ENCODE peak calls at places on chromosomes 7 and 10, in six cellular contexts. One of them, this sample, is unnamed.

GRCh38 chr10:79944428-79945395 is 4.2 kb downstream of the SFTPD start:
- DNase-seq in adrenal gland: no peak
- DNase-seq in pancreas: no peak
- DNase-seq in tibial artery: no peak
- DNase-seq in left ventricle myocardium inferior: no peak
- DNase-seq in effector memory CD4-positive, alpha-beta T cell: no peak
- DNase-seq in this sample: peak; percentile 31

GRCh38 chr7:1559626-1560590 is 3.9 kb upstream of the TMEM184A start:
- DNase-seq in adrenal gland: no peak
- DNase-seq in pancreas: no peak
- DNase-seq in tibial artery: no peak
- DNase-seq in left ventricle myocardium inferior: no peak
- DNase-seq in effector memory CD4-positive, alpha-beta T cell: no peak
- DNase-seq in this sample: no peak

GRCh38 chr10:69438531-69439349 is 12.5 kb upstream of the TSPAN15 start:
- DNase-seq in adrenal gland: no peak
- DNase-seq in pancreas: no peak
- DNase-seq in tibial artery: no peak
- DNase-seq in left ventricle myocardium inferior: no peak
- DNase-seq in effector memory CD4-positive, alpha-beta T cell: no peak
- DNase-seq in this sample: no peak

GRCh38 chr10:6044060-6044459 is 18.1 kb downstream of the IL2RA start:
- DNase-seq in adrenal gland: no peak
- DNase-seq in pancreas: no peak
- DNase-seq in tibial artery: no peak
- DNase-seq in left ventricle myocardium inferior: no peak
- DNase-seq in effector memory CD4-positive, alpha-beta T cell: no peak
- DNase-seq in this sample: no peak

GRCh38 chr10:32971536-32972091 is 13.6 kb upstream of the ITGB1 start:
- DNase-seq in adrenal gland: no peak
- DNase-seq in pancreas: no peak
- DNase-seq in tibial artery: no peak
- DNase-seq in left ventricle myocardium inferior: no peak
- DNase-seq in effector memory CD4-positive, alpha-beta T cell: no peak
- DNase-seq in this sample: no peak

GRCh38 chr7:130593033-130593432 is 75.5 kb downstream of the COPG2 start:
- DNase-seq in adrenal gland: peak; percentile 38
- DNase-seq in pancreas: no peak
- DNase-seq in tibial artery: no peak
- DNase-seq in left ventricle myocardium inferior: no peak
- DNase-seq in effector memory CD4-positive, alpha-beta T cell: no peak
- DNase-seq in this sample: no peak

GRCh38 chr7:18693401-18693800 is 197.9 kb downstream of the HDAC9 start:
- DNase-seq in adrenal gland: peak; percentile 49
- DNase-seq in pancreas: no peak
- DNase-seq in tibial artery: no peak
- DNase-seq in left ventricle myocardium inferior: no peak
- DNase-seq in effector memory CD4-positive, alpha-beta T cell: no peak
- DNase-seq in this sample: no peak

GRCh38 chr10:88781206-88781605 is 21.3 kb upstream of the LIPM start:
- DNase-seq in adrenal gland: no peak
- DNase-seq in pancreas: no peak
- DNase-seq in tibial artery: no peak
- DNase-seq in left ventricle myocardium inferior: no peak
- DNase-seq in effector memory CD4-positive, alpha-beta T cell: no peak
- DNase-seq in this sample: no peak

GRCh38 chr10:58385784-58386112 is 538 bp downstream of the TFAM start:
- DNase-seq in adrenal gland: peak; percentile 19
- DNase-seq in pancreas: peak; percentile 59
- DNase-seq in tibial artery: no peak
- DNase-seq in left ventricle myocardium inferior: no peak
- DNase-seq in effector memory CD4-positive, alpha-beta T cell: no peak
- DNase-seq in this sample: peak; percentile 67

GRCh38 chr7:150793569-150794238 is 6.5 kb downstream of the TMEM176B start:
- DNase-seq in adrenal gland: no peak
- DNase-seq in pancreas: no peak
- DNase-seq in tibial artery: no peak
- DNase-seq in left ventricle myocardium inferior: no peak
- DNase-seq in effector memory CD4-positive, alpha-beta T cell: no peak
- DNase-seq in this sample: no peak

GRCh38 chr7:30363778-30364563 is 79.6 kb downstream of the ZNRF2 start:
- DNase-seq in adrenal gland: no peak
- DNase-seq in pancreas: no peak
- DNase-seq in tibial artery: no peak
- DNase-seq in left ventricle myocardium inferior: no peak
- DNase-seq in effector memory CD4-positive, alpha-beta T cell: no peak
- DNase-seq in this sample: no peak

GRCh38 chr7:158824028-158824427 is 5.3 kb downstream of the ESYT2 start:
- DNase-seq in adrenal gland: no peak
- DNase-seq in pancreas: no peak
- DNase-seq in tibial artery: no peak
- DNase-seq in left ventricle myocardium inferior: no peak
- DNase-seq in effector memory CD4-positive, alpha-beta T cell: peak; percentile 55
- DNase-seq in this sample: no peak

GRCh38 chr10:9214618-9215017 is 1160.1 kb downstream of the GATA3 start:
- DNase-seq in adrenal gland: no peak
- DNase-seq in pancreas: no peak
- DNase-seq in tibial artery: no peak
- DNase-seq in left ventricle myocardium inferior: no peak
- DNase-seq in effector memory CD4-positive, alpha-beta T cell: no peak
- DNase-seq in this sample: no peak

GRCh38 chr10:106043833-106044232 is 1120.7 kb downstream of the SORCS1 start:
- DNase-seq in adrenal gland: no peak
- DNase-seq in pancreas: no peak
- DNase-seq in tibial artery: no peak
- DNase-seq in left ventricle myocardium inferior: no peak
- DNase-seq in effector memory CD4-positive, alpha-beta T cell: no peak
- DNase-seq in this sample: no peak

GRCh38 chr10:62619409-62619730 is 185.2 kb upstream of the ADO start:
- DNase-seq in adrenal gland: no peak
- DNase-seq in pancreas: no peak
- DNase-seq in tibial artery: no peak
- DNase-seq in left ventricle myocardium inferior: no peak
- DNase-seq in effector memory CD4-positive, alpha-beta T cell: no peak
- DNase-seq in this sample: no peak

GRCh38 chr10:5959581-5960069 is 17.7 kb downstream of the IL15RA start:
- DNase-seq in adrenal gland: no peak
- DNase-seq in pancreas: peak; percentile 30
- DNase-seq in tibial artery: no peak
- DNase-seq in left ventricle myocardium inferior: no peak
- DNase-seq in effector memory CD4-positive, alpha-beta T cell: no peak
- DNase-seq in this sample: no peak

GRCh38 chr10:49272251-49273081 is 26.5 kb upstream of the C10orf71 start:
- DNase-seq in adrenal gland: no peak
- DNase-seq in pancreas: no peak
- DNase-seq in tibial artery: no peak
- DNase-seq in left ventricle myocardium inferior: peak; percentile 73
- DNase-seq in effector memory CD4-positive, alpha-beta T cell: no peak
- DNase-seq in this sample: peak; percentile 79

GRCh38 chr7:143305423-143306070 is 10.4 kb upstream of the CLCN1 start:
- DNase-seq in adrenal gland: peak; percentile 77
- DNase-seq in pancreas: peak; percentile 93
- DNase-seq in tibial artery: no peak
- DNase-seq in left ventricle myocardium inferior: peak; percentile 79
- DNase-seq in effector memory CD4-positive, alpha-beta T cell: peak; percentile 40
- DNase-seq in this sample: peak; percentile 71

GRCh38 chr10:3902054-3902808 is 117.2 kb upstream of the KLF6 start:
- DNase-seq in adrenal gland: no peak
- DNase-seq in pancreas: no peak
- DNase-seq in tibial artery: no peak
- DNase-seq in left ventricle myocardium inferior: peak; percentile 40
- DNase-seq in effector memory CD4-positive, alpha-beta T cell: peak; percentile 54
- DNase-seq in this sample: no peak

GRCh38 chr7:33748793-33749192 is 156.5 kb upstream of the BMPER start:
- DNase-seq in adrenal gland: no peak
- DNase-seq in pancreas: no peak
- DNase-seq in tibial artery: no peak
- DNase-seq in left ventricle myocardium inferior: peak; percentile 36
- DNase-seq in effector memory CD4-positive, alpha-beta T cell: no peak
- DNase-seq in this sample: no peak

GRCh38 chr7:139358541-139359365 is 941 bp upstream of the LUC7L2 start:
- DNase-seq in adrenal gland: peak; percentile 33
- DNase-seq in pancreas: no peak
- DNase-seq in tibial artery: no peak
- DNase-seq in left ventricle myocardium inferior: no peak
- DNase-seq in effector memory CD4-positive, alpha-beta T cell: peak; percentile 11
- DNase-seq in this sample: no peak

GRCh38 chr10:104640339-104641149 is 546 bp upstream of the SORCS3 start:
- DNase-seq in adrenal gland: no peak
- DNase-seq in pancreas: peak; percentile 54
- DNase-seq in tibial artery: no peak
- DNase-seq in left ventricle myocardium inferior: no peak
- DNase-seq in effector memory CD4-positive, alpha-beta T cell: no peak
- DNase-seq in this sample: no peak

GRCh38 chr10:46306550-46307184 is 19.9 kb downstream of the ANTXRL start:
- DNase-seq in adrenal gland: no peak
- DNase-seq in pancreas: peak; percentile 47
- DNase-seq in tibial artery: peak; percentile 48
- DNase-seq in left ventricle myocardium inferior: no peak
- DNase-seq in effector memory CD4-positive, alpha-beta T cell: no peak
- DNase-seq in this sample: peak; percentile 55

GRCh38 chr10:124619195-124619594 is 125.0 kb downstream of the FAM53B start:
- DNase-seq in adrenal gland: no peak
- DNase-seq in pancreas: no peak
- DNase-seq in tibial artery: no peak
- DNase-seq in left ventricle myocardium inferior: no peak
- DNase-seq in effector memory CD4-positive, alpha-beta T cell: no peak
- DNase-seq in this sample: no peak

GRCh38 chr10:128877936-128878335 is 589.1 kb upstream of the MGMT start:
- DNase-seq in adrenal gland: no peak
- DNase-seq in pancreas: no peak
- DNase-seq in tibial artery: peak; percentile 7
- DNase-seq in left ventricle myocardium inferior: no peak
- DNase-seq in effector memory CD4-positive, alpha-beta T cell: no peak
- DNase-seq in this sample: no peak

GRCh38 chr7:47782022-47782421 is 166.2 kb downstream of the PKD1L1 start:
- DNase-seq in adrenal gland: no peak
- DNase-seq in pancreas: no peak
- DNase-seq in tibial artery: no peak
- DNase-seq in left ventricle myocardium inferior: no peak
- DNase-seq in effector memory CD4-positive, alpha-beta T cell: no peak
- DNase-seq in this sample: no peak
- H3K4me1 ChIP-seq in adrenal gland: peaks cover 20% of the 10 kb centered on the region
- H3K4me1 ChIP-seq in pancreas: peaks cover 4% of the 10 kb centered on the region
- H3K4me1 ChIP-seq in tibial artery: no peaks in the 10 kb centered on the region
- H3K4me1 ChIP-seq in left ventricle myocardium inferior: peaks cover 16% of the 10 kb centered on the region
- H3K4me1 ChIP-seq in effector memory CD4-positive, alpha-beta T cell: no peaks in the 10 kb centered on the region
- H3K4me1 ChIP-seq in this sample: peaks cover 5% of the 10 kb centered on the region

GRCh38 chr10:72336259-72337038 is 18.3 kb downstream of the DNAJB12 start:
- DNase-seq in adrenal gland: no peak
- DNase-seq in pancreas: peak; percentile 82
- DNase-seq in tibial artery: no peak
- DNase-seq in left ventricle myocardium inferior: peak; percentile 17
- DNase-seq in effector memory CD4-positive, alpha-beta T cell: no peak
- DNase-seq in this sample: no peak

GRCh38 chr10:72335394-72336258 is 19.1 kb downstream of the DNAJB12 start:
- DNase-seq in adrenal gland: peak; percentile 90
- DNase-seq in pancreas: peak; percentile 73
- DNase-seq in tibial artery: peak; percentile 95
- DNase-seq in left ventricle myocardium inferior: peak; percentile 74
- DNase-seq in effector memory CD4-positive, alpha-beta T cell: no peak
- DNase-seq in this sample: peak; percentile 85

GRCh38 chr10:72337039-72337629 is 17.6 kb downstream of the DNAJB12 start:
- DNase-seq in adrenal gland: peak; percentile 95
- DNase-seq in pancreas: peak; percentile 95
- DNase-seq in tibial artery: peak; percentile 90
- DNase-seq in left ventricle myocardium inferior: peak; percentile 88
- DNase-seq in effector memory CD4-positive, alpha-beta T cell: peak; percentile 40
- DNase-seq in this sample: peak; percentile 94

GRCh38 chr10:72338180-72338579 is 16.5 kb downstream of the DNAJB12 start:
- DNase-seq in adrenal gland: no peak
- DNase-seq in pancreas: no peak
- DNase-seq in tibial artery: peak; percentile 57
- DNase-seq in left ventricle myocardium inferior: peak; percentile 14
- DNase-seq in effector memory CD4-positive, alpha-beta T cell: no peak
- DNase-seq in this sample: no peak

GRCh38 chr10:72337722-72338121 is 17.0 kb downstream of the DNAJB12 start:
- DNase-seq in adrenal gland: no peak
- DNase-seq in pancreas: no peak
- DNase-seq in tibial artery: no peak
- DNase-seq in left ventricle myocardium inferior: no peak
- DNase-seq in effector memory CD4-positive, alpha-beta T cell: no peak
- DNase-seq in this sample: no peak
- H3K4me1 ChIP-seq in adrenal gland: peaks cover 33% of the 10 kb centered on the region
- H3K4me1 ChIP-seq in pancreas: peaks cover 45% of the 10 kb centered on the region
- H3K4me1 ChIP-seq in tibial artery: peaks cover 11% of the 10 kb centered on the region
- H3K4me1 ChIP-seq in left ventricle myocardium inferior: peaks cover 62% of the 10 kb centered on the region
- H3K4me1 ChIP-seq in effector memory CD4-positive, alpha-beta T cell: peaks cover 45% of the 10 kb centered on the region
- H3K4me1 ChIP-seq in this sample: no peaks in the 10 kb centered on the region

GRCh38 chr7:26151953-26152781 is at the start of gene NFE2L3:
- DNase-seq in adrenal gland: peak; percentile 76
- DNase-seq in pancreas: peak; percentile 91
- DNase-seq in tibial artery: peak; percentile 75
- DNase-seq in left ventricle myocardium inferior: peak; percentile 68
- DNase-seq in effector memory CD4-positive, alpha-beta T cell: peak; percentile 70
- DNase-seq in this sample: peak; percentile 85
- H3K4me1 ChIP-seq in adrenal gland: peaks cover 6% of the 10 kb centered on the region
- H3K4me1 ChIP-seq in pancreas: peaks cover 29% of the 10 kb centered on the region
- H3K4me1 ChIP-seq in tibial artery: no peaks in the 10 kb centered on the region
- H3K4me1 ChIP-seq in left ventricle myocardium inferior: peaks cover 26% of the 10 kb centered on the region
- H3K4me1 ChIP-seq in effector memory CD4-positive, alpha-beta T cell: peaks cover 35% of the 10 kb centered on the region
- H3K4me1 ChIP-seq in this sample: no peaks in the 10 kb centered on the region

GRCh38 chr10:35396560-35397434 is 60.5 kb downstream of the CCNY start:
- DNase-seq in adrenal gland: no peak
- DNase-seq in pancreas: no peak
- DNase-seq in tibial artery: no peak
- DNase-seq in left ventricle myocardium inferior: no peak
- DNase-seq in effector memory CD4-positive, alpha-beta T cell: no peak
- DNase-seq in this sample: no peak

GRCh38 chr10:35397953-35398352 is 61.6 kb downstream of the CCNY start:
- DNase-seq in adrenal gland: no peak
- DNase-seq in pancreas: no peak
- DNase-seq in tibial artery: no peak
- DNase-seq in left ventricle myocardium inferior: no peak
- DNase-seq in effector memory CD4-positive, alpha-beta T cell: no peak
- DNase-seq in this sample: no peak

GRCh38 chr10:35392482-35393230 is 56.3 kb downstream of the CCNY start:
- DNase-seq in adrenal gland: no peak
- DNase-seq in pancreas: no peak
- DNase-seq in tibial artery: no peak
- DNase-seq in left ventricle myocardium inferior: no peak
- DNase-seq in effector memory CD4-positive, alpha-beta T cell: no peak
- DNase-seq in this sample: no peak

GRCh38 chr10:35394411-35394851 is 58.1 kb downstream of the CCNY start:
- DNase-seq in adrenal gland: no peak
- DNase-seq in pancreas: no peak
- DNase-seq in tibial artery: no peak
- DNase-seq in left ventricle myocardium inferior: no peak
- DNase-seq in effector memory CD4-positive, alpha-beta T cell: no peak
- DNase-seq in this sample: no peak

GRCh38 chr10:35394934-35395333 is 58.6 kb downstream of the CCNY start:
- DNase-seq in adrenal gland: no peak
- DNase-seq in pancreas: no peak
- DNase-seq in tibial artery: no peak
- DNase-seq in left ventricle myocardium inferior: no peak
- DNase-seq in effector memory CD4-positive, alpha-beta T cell: no peak
- DNase-seq in this sample: no peak
- H3K4me1 ChIP-seq in adrenal gland: peaks cover 8% of the 10 kb centered on the region
- H3K4me1 ChIP-seq in pancreas: no peaks in the 10 kb centered on the region
- H3K4me1 ChIP-seq in tibial artery: no peaks in the 10 kb centered on the region
- H3K4me1 ChIP-seq in left ventricle myocardium inferior: peaks cover 98% of the 10 kb centered on the region
- H3K4me1 ChIP-seq in effector memory CD4-positive, alpha-beta T cell: peaks cover 2% of the 10 kb centered on the region
- H3K4me1 ChIP-seq in this sample: no peaks in the 10 kb centered on the region